ENCODE peak calls at places on chromosomes 3 and 15, in five cellular contexts. K is right cardiac atrium, R is GM04504, Q is hepatocyte, W is M059J. G is an unnamed sample.
A peak's percentile ranks its signal among the peaks of the same experiment; 100 is the strongest.

GRCh38 chr15:66580643-66581042 is 14.8 kb upstream of the LCTL start:
- DNase-seq in K (peak; percentile 74), R (no peak), Q (no peak), W (peak; percentile 84), G (no peak)

GRCh38 chr3:136093771-136094170 is 102.4 kb downstream of the MSL2 start:
- DNase-seq in K (no peak), R (no peak), Q (no peak), W (no peak), G (no peak)

GRCh38 chr15:48520376-48521155 is 124.9 kb downstream of the FBN1 start:
- DNase-seq in K (no peak), R (no peak), Q (no peak), W (no peak), G (no peak)

GRCh38 chr3:33482126-33482525 is 41.9 kb upstream of the UBP1 start:
- DNase-seq in K (no peak), R (no peak), Q (no peak), W (peak; percentile 56), G (peak; percentile 4)

GRCh38 chr15:81291916-81292424 is 32.0 kb downstream of the STARD5 start:
- DNase-seq in K (no peak), R (no peak), Q (no peak), W (no peak), G (no peak)

GRCh38 chr3:184322731-184323487 is 8.5 kb downstream of the EIF4G1 start:
- DNase-seq in K (peak; percentile 75), R (no peak), Q (no peak), W (no peak), G (no peak)

GRCh38 chr15:66233487-66234415 is 19.8 kb downstream of the MEGF11 start:
- DNase-seq in K (no peak), R (no peak), Q (no peak), W (peak; percentile 24), G (no peak)

GRCh38 chr3:122615303-122615702 is 37.9 kb downstream of the PARP15 start:
- DNase-seq in K (no peak), R (no peak), Q (no peak), W (no peak), G (no peak)

GRCh38 chr3:18946524-18946923 is 201.8 kb upstream of the KCNH8 start:
- DNase-seq in K (no peak), R (no peak), Q (no peak), W (no peak), G (no peak)

GRCh38 chr3:169564883-169565282 is 98.6 kb downstream of the MECOM start:
- DNase-seq in K (no peak), R (no peak), Q (no peak), W (no peak), G (no peak)

GRCh38 chr3:61530355-61530754 is 31.0 kb upstream of the PTPRG start:
- DNase-seq in K (no peak), R (no peak), Q (peak; percentile 56), W (peak; percentile 41), G (no peak)

GRCh38 chr15:74335396-74335795 is 32.0 kb downstream of the CYP11A1 start:
- DNase-seq in K (no peak), R (no peak), Q (no peak), W (no peak), G (no peak)

GRCh38 chr3:123783050-123783724 is 100.9 kb downstream of the MYLK start:
- DNase-seq in K (no peak), R (no peak), Q (no peak), W (no peak), G (no peak)

GRCh38 chr3:196648856-196649255 is 9.4 kb downstream of the NRROS start:
- DNase-seq in K (no peak), R (no peak), Q (no peak), W (no peak), G (no peak)

GRCh38 chr15:52060511-52060910 is 41.5 kb downstream of the MAPK6 start:
- DNase-seq in K (no peak), R (no peak), Q (no peak), W (no peak), G (no peak)

GRCh38 chr3:33391255-33391995 is 48.8 kb downstream of the UBP1 start:
- DNase-seq in K (no peak), R (no peak), Q (no peak), W (no peak), G (no peak)

GRCh38 chr15:45320581-45320980 is 57.8 kb downstream of the GATM start:
- DNase-seq in K (no peak), R (no peak), Q (no peak), W (no peak), G (no peak)

GRCh38 chr15:60423540-60423939 is 25.8 kb upstream of the ANXA2 start:
- DNase-seq in K (no peak), R (peak; percentile 70), Q (peak; percentile 86), W (peak; percentile 91), G (peak; percentile 74)

GRCh38 chr15:83106994-83107840 is at the start of gene TM6SF1:
- DNase-seq in K (peak; percentile 26), R (no peak), Q (peak; percentile 26), W (no peak), G (no peak)

GRCh38 chr3:158640646-158641045 is 3.7 kb upstream of the GFM1 start:
- DNase-seq in K (no peak), R (no peak), Q (no peak), W (no peak), G (no peak)

GRCh38 chr3:42664443-42664814 is 10.9 kb downstream of the ZBTB47 start:
- DNase-seq in K (no peak), R (no peak), Q (no peak), W (no peak), G (no peak)

GRCh38 chr3:124772081-124772831 is 42.0 kb downstream of the UMPS start:
- DNase-seq in K (peak; percentile 59), R (peak; percentile 72), Q (peak; percentile 43), W (peak; percentile 95), G (no peak)

GRCh38 chr3:108428580-108428979 is 81.8 kb downstream of the MYH15 start:
- DNase-seq in K (no peak), R (no peak), Q (no peak), W (peak; percentile 20), G (no peak)

GRCh38 chr3:105869982-105870381 is 1.2 kb upstream of the CBLB start:
- DNase-seq in K (no peak), R (no peak), Q (no peak), W (peak; percentile 14), G (no peak)

GRCh38 chr15:89192136-89192535 is 29.2 kb downstream of the RLBP1 start:
- DNase-seq in K (no peak), R (no peak), Q (no peak), W (no peak), G (no peak)

GRCh38 chr3:146640955-146641867 is 36.1 kb upstream of the PLSCR5 start:
- DNase-seq in K (no peak), R (peak; percentile 32), Q (peak; percentile 39), W (peak; percentile 49), G (no peak)

GRCh38 chr3:33360136-33360825 is 79.9 kb downstream of the UBP1 start:
- DNase-seq in K (no peak), R (no peak), Q (no peak), W (peak; percentile 76), G (no peak)

GRCh38 chr3:139187648-139188047 is 143.0 kb upstream of the PRR23C start:
- DNase-seq in K (no peak), R (no peak), Q (no peak), W (no peak), G (no peak)

GRCh38 chr15:72227192-72227586 is 3.8 kb downstream of the PKM start:
- DNase-seq in K (peak; percentile 41), R (peak; percentile 58), Q (peak; percentile 71), W (peak; percentile 90), G (no peak)

GRCh38 chr3:182450942-182451607 is 342.2 kb upstream of the ATP11B start:
- DNase-seq in K (no peak), R (no peak), Q (no peak), W (no peak), G (no peak)

GRCh38 chr3:143685483-143685882 is 162.8 kb downstream of the SLC9A9 start:
- DNase-seq in K (no peak), R (no peak), Q (no peak), W (no peak), G (no peak)

GRCh38 chr3:123169492-123169929 is 32.2 kb upstream of the SEC22A start:
- DNase-seq in K (no peak), R (no peak), Q (no peak), W (peak; percentile 4), G (no peak)

GRCh38 chr15:85563328-85563727 is 182.9 kb downstream of the AKAP13 start:
- DNase-seq in K (no peak), R (peak; percentile 26), Q (peak; percentile 55), W (no peak), G (no peak)

GRCh38 chr3:156605686-156606605 is 51.0 kb upstream of the SSR3 start:
- DNase-seq in K (peak; percentile 66), R (peak; percentile 52), Q (peak; percentile 74), W (peak; percentile 98), G (no peak)

GRCh38 chr15:96273317-96274086 is 57.0 kb upstream of the NR2F2 start:
- DNase-seq in K (no peak), R (peak; percentile 90), Q (peak; percentile 51), W (peak; percentile 99), G (no peak)

GRCh38 chr3:53834429-53835095 is 11.7 kb downstream of the CHDH start:
- DNase-seq in K (no peak), R (no peak), Q (no peak), W (no peak), G (no peak)

GRCh38 chr3:187352581-187353575 is 15.3 kb upstream of the RTP4 start:
- DNase-seq in K (no peak), R (no peak), Q (peak; percentile 35), W (no peak), G (no peak)